ENCODE peak calls at places on chromosomes 4 and X, in six cellular contexts. One of them, this sample, is unnamed.

GRCh38 chr4:67087897-67088296 is 457.4 kb downstream of the CENPC start:
- DNase-seq in WERI-Rb-1: peak
- DNase-seq in foreskin keratinocyte: peak
- DNase-seq in stomach: peak
- DNase-seq in AG10803: peak
- DNase-seq in Calu3: peak
- DNase-seq in this sample: no peak

GRCh38 chrX:107272431-107272921 is 66.1 kb downstream of the DNAAF6 start:
- DNase-seq in foreskin keratinocyte: peak
- DNase-seq in Calu3: peak
- DNase-seq in AG10803: no peak
- DNase-seq in WERI-Rb-1: no peak
- DNase-seq in stomach: no peak
- DNase-seq in this sample: no peak

GRCh38 chr4:102299708-102300107 is 45.6 kb downstream of the SLC39A8 start:
- DNase-seq in foreskin keratinocyte: peak
- DNase-seq in Calu3: peak
- DNase-seq in WERI-Rb-1: peak
- DNase-seq in stomach: peak
- DNase-seq in AG10803: peak
- DNase-seq in this sample: peak

GRCh38 chr4:111323496-111323895 is 700.6 kb upstream of the PITX2 start:
- DNase-seq in foreskin keratinocyte: peak
- DNase-seq in Calu3: no peak
- DNase-seq in stomach: no peak
- DNase-seq in AG10803: peak
- DNase-seq in WERI-Rb-1: no peak
- DNase-seq in this sample: peak

GRCh38 chr4:188781655-188782054 is 642.4 kb downstream of the TRIML1 start:
- DNase-seq in Calu3: peak
- DNase-seq in stomach: peak
- DNase-seq in AG10803: no peak
- DNase-seq in WERI-Rb-1: peak
- DNase-seq in foreskin keratinocyte: no peak
- DNase-seq in this sample: peak

GRCh38 chrX:71935542-71935941 is 24.9 kb downstream of the NHSL2 start:
- DNase-seq in stomach: no peak
- DNase-seq in WERI-Rb-1: peak
- DNase-seq in foreskin keratinocyte: no peak
- DNase-seq in AG10803: no peak
- DNase-seq in Calu3: no peak
- DNase-seq in this sample: no peak

GRCh38 chrX:39985116-39985515 is 112.6 kb downstream of the BCOR start:
- DNase-seq in foreskin keratinocyte: no peak
- DNase-seq in WERI-Rb-1: no peak
- DNase-seq in Calu3: no peak
- DNase-seq in stomach: no peak
- DNase-seq in AG10803: no peak
- DNase-seq in this sample: no peak

GRCh38 chr4:70818173-70818856 is 21.4 kb downstream of the GRSF1 start:
- DNase-seq in stomach: no peak
- DNase-seq in Calu3: no peak
- DNase-seq in WERI-Rb-1: no peak
- DNase-seq in foreskin keratinocyte: no peak
- DNase-seq in AG10803: no peak
- DNase-seq in this sample: no peak

GRCh38 chr4:126489826-126490463 is 1142.8 kb upstream of the INTU start:
- DNase-seq in Calu3: no peak
- DNase-seq in stomach: no peak
- DNase-seq in foreskin keratinocyte: no peak
- DNase-seq in WERI-Rb-1: no peak
- DNase-seq in AG10803: no peak
- DNase-seq in this sample: no peak

GRCh38 chrX:16722481-16722880 is 3.1 kb downstream of the SYAP1 start:
- DNase-seq in stomach: no peak
- DNase-seq in Calu3: no peak
- DNase-seq in foreskin keratinocyte: no peak
- DNase-seq in AG10803: no peak
- DNase-seq in WERI-Rb-1: no peak
- DNase-seq in this sample: no peak

GRCh38 chrX:70262952-70263567 is 3.1 kb upstream of the P2RY4 start:
- DNase-seq in WERI-Rb-1: peak
- DNase-seq in stomach: no peak
- DNase-seq in AG10803: peak
- DNase-seq in foreskin keratinocyte: peak
- DNase-seq in Calu3: peak
- DNase-seq in this sample: peak

GRCh38 chr4:39526810-39527295 is 386 bp downstream of the UGDH start:
- DNase-seq in WERI-Rb-1: no peak
- DNase-seq in stomach: no peak
- DNase-seq in foreskin keratinocyte: no peak
- DNase-seq in Calu3: no peak
- DNase-seq in AG10803: no peak
- DNase-seq in this sample: peak

GRCh38 chrX:48590203-48591103 is 6.8 kb upstream of the WDR13 start:
- DNase-seq in WERI-Rb-1: no peak
- DNase-seq in stomach: no peak
- DNase-seq in foreskin keratinocyte: no peak
- DNase-seq in AG10803: no peak
- DNase-seq in Calu3: no peak
- DNase-seq in this sample: peak

GRCh38 chr4:5812506-5813229 is 80.2 kb downstream of the CRMP1 start:
- DNase-seq in Calu3: peak
- DNase-seq in stomach: no peak
- DNase-seq in foreskin keratinocyte: peak
- DNase-seq in AG10803: peak
- DNase-seq in WERI-Rb-1: peak
- DNase-seq in this sample: peak

GRCh38 chr4:96786306-96786705 is 946.4 kb downstream of the PDHA2 start:
- DNase-seq in Calu3: no peak
- DNase-seq in stomach: no peak
- DNase-seq in foreskin keratinocyte: no peak
- DNase-seq in AG10803: no peak
- DNase-seq in WERI-Rb-1: no peak
- DNase-seq in this sample: no peak

GRCh38 chr4:63795301-63795700 is 613.9 kb downstream of the TECRL start:
- DNase-seq in AG10803: no peak
- DNase-seq in foreskin keratinocyte: no peak
- DNase-seq in stomach: no peak
- DNase-seq in WERI-Rb-1: no peak
- DNase-seq in Calu3: no peak
- DNase-seq in this sample: no peak

GRCh38 chr4:1927675-1928074 is 56.5 kb downstream of the NSD2 start:
- DNase-seq in Calu3: no peak
- DNase-seq in stomach: no peak
- DNase-seq in WERI-Rb-1: no peak
- DNase-seq in AG10803: peak
- DNase-seq in foreskin keratinocyte: no peak
- DNase-seq in this sample: peak

GRCh38 chr4:165493359-165493758 is 114.6 kb downstream of the CPE start:
- DNase-seq in Calu3: peak
- DNase-seq in AG10803: peak
- DNase-seq in WERI-Rb-1: peak
- DNase-seq in stomach: peak
- DNase-seq in foreskin keratinocyte: peak
- DNase-seq in this sample: peak

GRCh38 chr4:11631416-11631815 is 202.7 kb upstream of the HS3ST1 start:
- DNase-seq in Calu3: no peak
- DNase-seq in AG10803: no peak
- DNase-seq in WERI-Rb-1: no peak
- DNase-seq in stomach: no peak
- DNase-seq in foreskin keratinocyte: peak
- DNase-seq in this sample: no peak

GRCh38 chr4:109826719-109827118 is 1.1 kb upstream of the RRH start:
- DNase-seq in foreskin keratinocyte: no peak
- DNase-seq in AG10803: peak
- DNase-seq in WERI-Rb-1: no peak
- DNase-seq in stomach: no peak
- DNase-seq in Calu3: no peak
- DNase-seq in this sample: peak

GRCh38 chr4:145278341-145279121 is 98.1 kb upstream of the OTUD4 start:
- DNase-seq in WERI-Rb-1: no peak
- DNase-seq in stomach: no peak
- DNase-seq in Calu3: no peak
- DNase-seq in AG10803: peak
- DNase-seq in foreskin keratinocyte: peak
- DNase-seq in this sample: peak

GRCh38 chr4:14716622-14717021 is 285.7 kb upstream of the CPEB2 start:
- DNase-seq in Calu3: no peak
- DNase-seq in AG10803: no peak
- DNase-seq in stomach: no peak
- DNase-seq in foreskin keratinocyte: no peak
- DNase-seq in WERI-Rb-1: no peak
- DNase-seq in this sample: no peak

GRCh38 chr4:92235741-92236140 is 68.0 kb upstream of the GRID2 start:
- DNase-seq in foreskin keratinocyte: no peak
- DNase-seq in stomach: no peak
- DNase-seq in Calu3: no peak
- DNase-seq in AG10803: no peak
- DNase-seq in WERI-Rb-1: no peak
- DNase-seq in this sample: peak

GRCh38 chr4:141702472-141703182 is 66.2 kb downstream of the IL15 start:
- DNase-seq in stomach: no peak
- DNase-seq in WERI-Rb-1: no peak
- DNase-seq in Calu3: peak
- DNase-seq in AG10803: no peak
- DNase-seq in foreskin keratinocyte: no peak
- DNase-seq in this sample: peak

GRCh38 chrX:140526138-140526537 is 21.3 kb upstream of the SOX3 start:
- DNase-seq in foreskin keratinocyte: no peak
- DNase-seq in AG10803: peak
- DNase-seq in stomach: no peak
- DNase-seq in WERI-Rb-1: no peak
- DNase-seq in Calu3: no peak
- DNase-seq in this sample: peak

GRCh38 chr4:1409806-1410425 is 3.7 kb upstream of the NKX1-1 start:
- DNase-seq in stomach: peak
- DNase-seq in AG10803: no peak
- DNase-seq in Calu3: no peak
- DNase-seq in WERI-Rb-1: no peak
- DNase-seq in foreskin keratinocyte: no peak
- DNase-seq in this sample: no peak

GRCh38 chrX:153967536-153968214 is 3.9 kb downstream of the HCFC1 start:
- DNase-seq in stomach: no peak
- DNase-seq in foreskin keratinocyte: no peak
- DNase-seq in Calu3: no peak
- DNase-seq in AG10803: no peak
- DNase-seq in WERI-Rb-1: no peak
- DNase-seq in this sample: no peak

DNA sequence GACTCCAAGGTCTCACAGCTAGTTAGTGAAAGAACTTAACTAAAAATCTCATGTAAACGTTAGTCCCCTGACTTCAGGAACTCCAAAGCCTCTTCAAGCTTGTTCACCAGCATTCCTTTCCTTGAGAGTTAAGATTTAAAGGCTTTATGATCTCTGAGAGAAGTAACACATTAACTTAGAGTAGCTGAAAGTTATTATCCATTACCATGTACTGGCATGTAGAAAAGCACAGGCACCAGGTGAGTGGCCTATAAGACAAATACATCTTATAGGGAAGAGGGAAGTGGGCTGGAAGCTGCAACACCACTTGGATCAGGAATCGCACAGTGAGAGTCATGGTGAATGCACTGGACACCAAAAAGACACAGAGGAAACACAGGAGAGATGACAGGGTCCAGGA is 15.4 kb downstream of the PARM1 start:
- DNase-seq in foreskin keratinocyte: no peak
- DNase-seq in stomach: no peak
- DNase-seq in WERI-Rb-1: no peak
- DNase-seq in AG10803: no peak
- DNase-seq in Calu3: peak
- DNase-seq in this sample: no peak
- TF ChIP-seq CTCF in foreskin keratinocyte: no peak
- TF ChIP-seq CTCF in stomach: no peak
- TF ChIP-seq CTCF in WERI-Rb-1: no peak
- TF ChIP-seq CTCF in AG10803: no peak
- TF ChIP-seq CTCF in Calu3: no peak
- TF ChIP-seq CTCF in this sample: no peak

GRCh38 chrX:3815896-3816664 is 102.6 kb upstream of the PRKX start:
- DNase-seq in stomach: peak
- DNase-seq in WERI-Rb-1: peak
- DNase-seq in AG10803: peak
- DNase-seq in Calu3: peak
- DNase-seq in foreskin keratinocyte: peak
- DNase-seq in this sample: peak
- TF ChIP-seq CTCF in stomach: no peak
- TF ChIP-seq CTCF in WERI-Rb-1: peak
- TF ChIP-seq CTCF in AG10803: peak
- TF ChIP-seq CTCF in Calu3: no peak
- TF ChIP-seq CTCF in foreskin keratinocyte: no peak
- TF ChIP-seq CTCF in this sample: no peak

GRCh38 chr4:94947681-94948108 is 189.9 kb downstream of the BMPR1B start:
- DNase-seq in Calu3: no peak
- DNase-seq in AG10803: no peak
- DNase-seq in stomach: no peak
- DNase-seq in foreskin keratinocyte: peak
- DNase-seq in WERI-Rb-1: no peak
- DNase-seq in this sample: no peak
- TF ChIP-seq CTCF in Calu3: no peak
- TF ChIP-seq CTCF in AG10803: no peak
- TF ChIP-seq CTCF in stomach: no peak
- TF ChIP-seq CTCF in foreskin keratinocyte: peak
- TF ChIP-seq CTCF in WERI-Rb-1: no peak
- TF ChIP-seq CTCF in this sample: no peak

GRCh38 chr4:151325320-151326246 is at the start of gene SH3D19:
- DNase-seq in foreskin keratinocyte: peak
- DNase-seq in stomach: peak
- DNase-seq in WERI-Rb-1: peak
- DNase-seq in Calu3: peak
- DNase-seq in AG10803: peak
- DNase-seq in this sample: peak
- TF ChIP-seq CTCF in foreskin keratinocyte: no peak
- TF ChIP-seq CTCF in stomach: no peak
- TF ChIP-seq CTCF in WERI-Rb-1: no peak
- TF ChIP-seq CTCF in Calu3: no peak
- TF ChIP-seq CTCF in AG10803: no peak
- TF ChIP-seq CTCF in this sample: no peak

GRCh38 chr4:114217150-114217817 is 237.8 kb upstream of the ARSJ start:
- DNase-seq in foreskin keratinocyte: no peak
- DNase-seq in stomach: no peak
- DNase-seq in AG10803: no peak
- DNase-seq in WERI-Rb-1: no peak
- DNase-seq in Calu3: no peak
- DNase-seq in this sample: no peak
- TF ChIP-seq CTCF in foreskin keratinocyte: no peak
- TF ChIP-seq CTCF in stomach: no peak
- TF ChIP-seq CTCF in AG10803: no peak
- TF ChIP-seq CTCF in WERI-Rb-1: no peak
- TF ChIP-seq CTCF in Calu3: no peak
- TF ChIP-seq CTCF in this sample: no peak

This sample was measured in fibroblast of lung.